ENCODE peak calls at places on chromosome 14, in five cellular contexts. I is HCT116, L is endothelial cell of umbilical vein, V is endodermal cell, N is K562. W is an unnamed sample. For H3K9me3, the result is how much of the 10 kb centered on the place peaks cover.

GRCh38 chr14:50381823-50382287 is 14.8 kb downstream of the CDKL1 start:
- DNase-seq in I (no peak), L (no peak), V (no peak), N (no peak), W (no peak)

GRCh38 chr14:100770046-100770445 is 43.4 kb downstream of the DLK1 start:
- DNase-seq in I (no peak), L (no peak), V (no peak), N (no peak), W (no peak)

GRCh38 chr14:45251912-45252311 is 1.1 kb downstream of the MIS18BP1 start:
- DNase-seq in I (no peak), L (peak), V (no peak), N (peak), W (no peak)

GRCh38 chr14:94175403-94176146 is 1.5 kb downstream of the PPP4R4 start:
- DNase-seq in I (no peak), L (no peak), V (no peak), N (no peak), W (no peak)

GRCh38 chr14:101442451-101442850 is 118.8 kb upstream of the DIO3 start:
- DNase-seq in I (no peak), L (no peak), V (peak), N (no peak), W (no peak)

GRCh38 chr14:51331651-51332367 is 91.8 kb downstream of the TMX1 start:
- DNase-seq in I (no peak), L (no peak), V (no peak), N (no peak), W (no peak)

GRCh38 chr14:67335781-67336180 is 23.8 kb downstream of the ATP6V1D start:
- DNase-seq in I (peak), L (peak), V (peak), N (peak), W (no peak)

GRCh38 chr14:33335366-33335765 is 396.7 kb downstream of the NPAS3 start:
- DNase-seq in I (no peak), L (no peak), V (no peak), N (no peak), W (no peak)

GRCh38 chr14:59228416-59228815 is 39.9 kb downstream of the DAAM1 start:
- DNase-seq in I (no peak), L (no peak), V (no peak), N (no peak), W (no peak)

GRCh38 chr14:20797159-20797558 is 5.5 kb downstream of the RNASE1 start:
- DNase-seq in I (no peak), L (no peak), V (no peak), N (no peak), W (no peak)

GRCh38 chr14:54310151-54310851 is 86.5 kb upstream of the CDKN3 start:
- DNase-seq in I (no peak), L (no peak), V (peak), N (no peak), W (peak)

GRCh38 chr14:69268223-69268622 is 8.3 kb downstream of the GALNT16 start:
- DNase-seq in I (no peak), L (no peak), V (no peak), N (no peak), W (no peak)

GRCh38 chr14:89184952-89185351 is 232.1 kb downstream of the FOXN3 start:
- DNase-seq in I (no peak), L (no peak), V (peak), N (no peak), W (no peak)

GRCh38 chr14:78446807-78447206 is 276.6 kb downstream of the NRXN3 start:
- DNase-seq in I (no peak), L (peak), V (peak), N (no peak), W (no peak)

GRCh38 chr14:68140111-68140741 is 320.6 kb downstream of the RAD51B start:
- DNase-seq in I (peak), L (peak), V (peak), N (no peak), W (peak)

GRCh38 chr14:52797653-52798052 is 6.2 kb upstream of the GNPNAT1 start:
- DNase-seq in I (no peak), L (no peak), V (no peak), N (no peak), W (no peak)

GRCh38 chr14:90687680-90688079 is 128.6 kb downstream of the TTC7B start:
- DNase-seq in I (no peak), L (no peak), V (no peak), N (no peak), W (no peak)

GRCh38 chr14:65080954-65081747 is 21.2 kb downstream of the MAX start:
- DNase-seq in I (no peak), L (peak), V (no peak), N (no peak), W (no peak)

GRCh38 chr14:53306267-53306721 is 153.2 kb upstream of the DDHD1 start:
- DNase-seq in I (peak), L (peak), V (peak), N (peak), W (no peak)

GRCh38 chr14:84643438-84643837 is 886.5 kb upstream of the FLRT2 start:
- DNase-seq in I (no peak), L (no peak), V (no peak), N (no peak), W (no peak)

GRCh38 chr14:31510222-31510621 is 22.4 kb upstream of the GPR33 start:
- DNase-seq in I (peak), L (peak), V (no peak), N (peak), W (peak)

GRCh38 chr14:100824156-100824555 is 1.8 kb upstream of the MEG3 start:
- DNase-seq in I (no peak), L (peak), V (peak), N (no peak), W (no peak)

GRCh38 chr14:25953532-25954144 is 644.2 kb downstream of the NOVA1 start:
- DNase-seq in I (no peak), L (peak), V (no peak), N (no peak), W (no peak)
- H3K9me3 ChIP-seq in I (under half), L (under half), V (under half), N (under half), W (under half)

GRCh38 chr14:95538801-95539509 is 4.1 kb downstream of the GLRX5 start:
- DNase-seq in I (no peak), L (no peak), V (peak), N (no peak), W (no peak)
- H3K9ac ChIP-seq in I (no peak), L (no peak), V (no peak), N (peak), W (no peak)

GRCh38 chr14:22928237-22929103 is 706 bp downstream of the PRMT5 start:
- DNase-seq in I (no peak), L (peak), V (no peak), N (no peak), W (no peak)
- H3K4me3 ChIP-seq in I (peak), L (peak), V (peak), N (peak), W (peak)

GRCh38 chr14:106842687-106843086 is 1316.3 kb downstream of the TMEM121 start:
- DNase-seq in I (no peak), L (no peak), V (no peak), N (peak), W (no peak)

GRCh38 chr14:106837870-106838269 is 1311.5 kb downstream of the TMEM121 start:
- DNase-seq in I (no peak), L (no peak), V (no peak), N (no peak), W (no peak)

GRCh38 chr14:106838991-106839769 is 1312.8 kb downstream of the TMEM121 start:
- DNase-seq in I (no peak), L (no peak), V (no peak), N (no peak), W (no peak)

GRCh38 chr14:106841701-106842100 is 1315.3 kb downstream of the TMEM121 start:
- DNase-seq in I (no peak), L (no peak), V (no peak), N (no peak), W (no peak)

GRCh38 chr14:106840258-106840657 is 1313.9 kb downstream of the TMEM121 start:
- DNase-seq in I (no peak), L (no peak), V (no peak), N (no peak), W (no peak)
- H3K9me3 ChIP-seq in I (under half), L (under half), V (half or more), N (under half), W (under half)

W was measured in SK-N-MC.